ENCODE peak calls at places on chromosomes 11 and 22, in four cellular contexts. Z, A, N and B are unnamed samples.
A peak's percentile ranks its signal among the peaks of the same experiment; 100 is the strongest.

GRCh38 chr22:45844949-45845613 is 131.9 kb downstream of the WNT7B start:
- DNase-seq in N (no peak), Z (no peak), A (no peak), B (no peak)

GRCh38 chr11:64620286-64620962 is 29.4 kb downstream of the SLC22A12 start:
- DNase-seq in N (no peak), Z (no peak), A (no peak), B (no peak)

GRCh38 chr11:100639140-100639539 is 47.9 kb upstream of the ARHGAP42 start:
- DNase-seq in A (no peak), Z (no peak), N (peak; percentile 1), B (peak; percentile 70)

GRCh38 chr11:32198053-32198452 is 107.2 kb downstream of the RCN1 start:
- DNase-seq in Z (no peak), A (no peak), N (no peak), B (no peak)

GRCh38 chr22:49569286-49570031 is 258.2 kb downstream of the BRD1 start:
- DNase-seq in N (no peak), Z (no peak), A (peak; percentile 23), B (no peak)

GRCh38 chr11:120785576-120785975 is 238.3 kb upstream of the TBCEL start:
- DNase-seq in N (no peak), A (no peak), Z (no peak), B (no peak)

GRCh38 chr11:119361056-119361787 is 14.7 kb upstream of the MFRP start:
- DNase-seq in A (no peak), Z (peak; percentile 87), N (peak; percentile 92), B (peak; percentile 48)

GRCh38 chr11:20397281-20397680 is 9.8 kb downstream of the PRMT3 start:
- DNase-seq in N (peak; percentile 39), Z (peak; percentile 23), A (no peak), B (peak; percentile 49)

GRCh38 chr22:29626497-29627195 is 23.2 kb downstream of the NF2 start:
- DNase-seq in N (no peak), A (no peak), Z (peak; percentile 10), B (no peak)

GRCh38 chr22:28629420-28630184 is 50.0 kb downstream of the TTC28 start:
- DNase-seq in A (no peak), N (no peak), Z (no peak), B (no peak)

GRCh38 chr11:102704841-102705240 is 728 bp downstream of the MMP27 start:
- DNase-seq in Z (no peak), N (no peak), A (no peak), B (no peak)

GRCh38 chr22:22576244-22576988 is 17.4 kb upstream of the PRAME start:
- DNase-seq in N (peak; percentile 0), Z (peak; percentile 35), A (peak; percentile 44), B (peak; percentile 21)

GRCh38 chr11:130124096-130124495 is 35.5 kb upstream of the ST14 start:
- DNase-seq in N (no peak), A (no peak), Z (peak; percentile 60), B (peak; percentile 73)

GRCh38 chr11:17803751-17804334 is 69.3 kb downstream of the KCNC1 start:
- DNase-seq in Z (no peak), N (peak; percentile 68), A (no peak), B (no peak)

GRCh38 chr22:42314709-42315391 is 44.4 kb upstream of the TCF20 start:
- DNase-seq in N (no peak), A (no peak), Z (no peak), B (no peak)

GRCh38 chr11:69044111-69045013 is 4.4 kb upstream of the TPCN2 start:
- DNase-seq in A (no peak), N (peak; percentile 8), Z (peak; percentile 67), B (peak; percentile 84)